ENCODE peak calls at places on chromosome 12, in eight cellular contexts. D is HT-29; W is NCI-H1105; C is occipital lobe; Z is activated CD4-positive, CD25-positive, alpha-beta regulatory T cell; S is cardiac fibroblast; O is activated CD4-positive, alpha-beta T cell treated with anti-CD3 and anti-CD28 coated beads, Interleukin-2, amount 50 U/mL, for 48 hours; M is stimulated activated CD4-positive, alpha-beta T cell treated with anti-CD3 and anti-CD28 coated beads, Interleukin-1b, Interleukin-23, amount 100 ng/mL, for 24 hours. A is an unnamed sample.

GRCh38 chr12:39464976-39465375 is 22.1 kb upstream of the KIF21A start:
- DNase-seq in W (no peak), O (no peak), C (no peak), D (no peak), M (no peak), Z (no peak), S (no peak), A (no peak)

GRCh38 chr12:124776126-124776513 is 87.5 kb downstream of the SCARB1 start:
- DNase-seq in D (no peak), C (no peak), Z (no peak), S (no peak), W (no peak), O (no peak), M (no peak), A (no peak)

GRCh38 chr12:132151766-132152410 is 7.6 kb downstream of the NOC4L start:
- DNase-seq in W (no peak), S (no peak), M (no peak), C (no peak), O (no peak), D (no peak), Z (no peak), A (no peak)

GRCh38 chr12:129102233-129102632 is 249.0 kb downstream of the GLT1D1 start:
- DNase-seq in M (no peak), D (no peak), W (no peak), C (no peak), S (no peak), O (no peak), Z (no peak), A (no peak)

GRCh38 chr12:125331342-125332052 is 266.3 kb downstream of the AACS start:
- DNase-seq in O (no peak), W (no peak), D (no peak), Z (no peak), M (no peak), C (no peak), S (no peak), A (no peak)

GRCh38 chr12:114701104-114701414 is 17.1 kb upstream of the TBX3 start:
- DNase-seq in Z (no peak), O (no peak), C (no peak), M (no peak), W (no peak), S (no peak), D (no peak), A (no peak)

GRCh38 chr12:88266851-88267360 is 124.8 kb downstream of the TMTC3 start:
- DNase-seq in C (no peak), Z (no peak), O (no peak), S (peak; percentile 33), M (no peak), W (peak; percentile 14), D (no peak), A (no peak)

GRCh38 chr12:65690477-65690876 is 133.8 kb upstream of the HMGA2 start:
- DNase-seq in D (no peak), C (no peak), M (no peak), S (no peak), Z (no peak), O (no peak), W (no peak), A (no peak)

GRCh38 chr12:32727237-32727636 is 28.5 kb downstream of the YARS2 start:
- DNase-seq in C (no peak), W (no peak), O (no peak), S (peak; percentile 4), M (no peak), Z (no peak), D (no peak), A (no peak)

GRCh38 chr12:24470050-24470449 is 478.9 kb downstream of the BCAT1 start:
- DNase-seq in M (no peak), D (no peak), O (no peak), Z (no peak), C (no peak), W (no peak), S (no peak), A (no peak)